ENCODE peak calls at places on chromosomes 6 and 20, in eight cellular contexts. W is NCI-H1105; H is Karpas-422; S is substantia nigra; N is T-helper 1 cell; R is activated naive CD4-positive, alpha-beta T cell; X is CD8-positive, alpha-beta memory T cell; A is nucleus accumbens. F is an unnamed sample.

GRCh38 chr6:50330963-50331362 is 281.2 kb upstream of the DEFB112 start:
- DNase-seq in W (no peak), H (no peak), S (no peak), N (no peak), R (no peak), X (no peak), A (no peak), F (peak; percentile 6)

GRCh38 chr6:151175924-151176445 is 63.8 kb upstream of the AKAP12 start:
- DNase-seq in W (no peak), H (no peak), S (no peak), N (no peak), R (no peak), X (no peak), A (no peak), F (no peak)

GRCh38 chr6:3825851-3826581 is 23.2 kb upstream of the FAM50B start:
- DNase-seq in W (no peak), H (no peak), S (peak; percentile 22), N (no peak), R (no peak), X (no peak), A (peak; percentile 26), F (peak; percentile 25)

GRCh38 chr6:119079288-119079809 is 885 bp upstream of the FAM184A start:
- DNase-seq in W (peak; percentile 39), H (no peak), S (no peak), N (no peak), R (no peak), X (no peak), A (no peak), F (no peak)

GRCh38 chr20:62985089-62985778 is 21.5 kb downstream of the BHLHE23 start:
- DNase-seq in W (peak; percentile 60), H (no peak), S (no peak), N (no peak), R (no peak), X (no peak), A (no peak), F (no peak)

GRCh38 chr6:170135041-170135440 is 155.8 kb downstream of the DLL1 start:
- DNase-seq in W (no peak), H (no peak), S (no peak), N (no peak), R (no peak), X (peak; percentile 31), A (no peak), F (no peak)

GRCh38 chr6:55445648-55446204 is 118.5 kb downstream of the GFRAL start:
- DNase-seq in W (peak; percentile 17), H (peak; percentile 62), S (no peak), N (no peak), R (no peak), X (no peak), A (no peak), F (no peak)

GRCh38 chr6:160081398-160081797 is 40.2 kb upstream of the SLC22A1 start:
- DNase-seq in W (no peak), H (no peak), S (no peak), N (no peak), R (no peak), X (no peak), A (no peak), F (no peak)

GRCh38 chr6:132937466-132937906 is 123.1 kb downstream of the RPS12 start:
- DNase-seq in W (peak; percentile 68), H (peak; percentile 81), S (no peak), N (no peak), R (no peak), X (no peak), A (no peak), F (no peak)

GRCh38 chr20:47927944-47928343 is 142.7 kb upstream of the SULF2 start:
- DNase-seq in W (no peak), H (peak; percentile 51), S (no peak), N (no peak), R (no peak), X (no peak), A (no peak), F (no peak)